ENCODE peak calls at places on chromosomes 2 and 18, in five cellular contexts. J is activated CD8-positive, alpha-beta T cell treated with anti-CD3 and anti-CD28 coated beads, Interleukin-2, amount 10 ng/mL, durations not matched to agents 7 days and 5 days; W is activated T-cell treated with anti-CD3 and anti-CD28 coated beads, Interleukin-2, amount 50 U/mL, for 72 hours; R is upper lobe of left lung; X is activated T-helper 17 cell treated with anti-CD3 and anti-CD28 coated beads, Interleukin-2, amount 50 U/mL, for 72 hours. F is an unnamed sample.

GRCh38 chr18:77205769-77206168 is 43.9 kb upstream of the GALR1 start:
- ATAC-seq in X (no peak), J (no peak), W (no peak), R (no peak), F (no peak)

GRCh38 chr18:3261035-3261392 is 919 bp upstream of the MYL12B start:
- ATAC-seq in X (no peak), W (no peak), R (no peak), J (no peak), F (no peak)

GRCh38 chr2:12929806-12930205 is 213.1 kb downstream of the TRIB2 start:
- ATAC-seq in R (no peak), X (no peak), J (no peak), W (no peak), F (no peak)

GRCh38 chr2:222796413-222797103 is 64.3 kb upstream of the ACSL3 start:
- ATAC-seq in X (no peak), R (peak), J (no peak), W (no peak), F (no peak)

GRCh38 chr18:80033181-80034067 is 810 bp upstream of the RBFA start:
- ATAC-seq in J (peak), R (peak), X (peak), W (peak), F (peak)

GRCh38 chr2:207149253-207150213 is 16.2 kb downstream of the KLF7 start:
- ATAC-seq in X (peak), J (peak), R (peak), W (peak), F (peak)

GRCh38 chr2:62415019-62415431 is 91.0 kb downstream of the TMEM17 start:
- ATAC-seq in X (peak), J (no peak), W (peak), R (no peak), F (peak)

GRCh38 chr18:25743661-25744151 is 346.7 kb downstream of the SS18 start:
- ATAC-seq in W (no peak), R (no peak), X (no peak), J (no peak), F (no peak)